ENCODE peak calls at places on chromosomes 12 and 14, in nine cellular contexts. H is astrocyte of the cerebellum, E is NCI-H146, D is KG1, S is SHP77, X is C1 segment of cervical spinal cord, J is HFFc6, Z is fibroblast of lung, U is ELR. K is an unnamed sample.

GRCh38 chr12:120292661-120293531 is at the start of gene RNU4-1:
- DNase-seq in H (peak; percentile 93), E (peak; percentile 96), D (peak; percentile 88), S (peak; percentile 97), X (peak; percentile 72), J (peak; percentile 98), Z (peak; percentile 96), U (peak; percentile 99), K (peak; percentile 77)

GRCh38 chr12:1287446-1287975 is 296.5 kb downstream of the ERC1 start:
- DNase-seq in H (no peak), E (no peak), D (no peak), S (no peak), X (no peak), J (no peak), Z (no peak), U (no peak), K (no peak)

GRCh38 chr14:69263364-69263763 is 3.4 kb downstream of the GALNT16 start:
- DNase-seq in H (peak; percentile 81), E (no peak), D (no peak), S (no peak), X (peak; percentile 61), J (peak; percentile 83), Z (peak; percentile 92), U (peak; percentile 93), K (peak; percentile 59)

GRCh38 chr14:29236848-29237247 is 470.3 kb downstream of the FOXG1 start:
- DNase-seq in H (peak; percentile 59), E (no peak), D (no peak), S (no peak), X (no peak), J (peak; percentile 86), Z (peak; percentile 89), U (peak; percentile 99), K (no peak)

GRCh38 chr14:74945852-74946658 is 9.3 kb downstream of the PGF start:
- DNase-seq in H (no peak), E (peak; percentile 52), D (peak; percentile 32), S (peak; percentile 50), X (peak; percentile 74), J (peak; percentile 39), Z (peak; percentile 39), U (peak; percentile 81), K (peak; percentile 54)

GRCh38 chr12:67099858-67100257 is 169.3 kb upstream of the CAND1 start:
- DNase-seq in H (no peak), E (no peak), D (no peak), S (no peak), X (no peak), J (no peak), Z (no peak), U (no peak), K (no peak)

GRCh38 chr14:75476274-75476995 is 45.8 kb upstream of the BATF start:
- DNase-seq in H (no peak), E (peak; percentile 39), D (no peak), S (peak; percentile 53), X (no peak), J (no peak), Z (peak; percentile 6), U (no peak), K (no peak)

GRCh38 chr12:104741072-104741471 is 217.0 kb downstream of the SLC41A2 start:
- DNase-seq in H (no peak), E (no peak), D (no peak), S (no peak), X (no peak), J (no peak), Z (no peak), U (no peak), K (no peak)

GRCh38 chr14:54738009-54738408 is 164.6 kb downstream of the GCH1 start:
- DNase-seq in H (no peak), E (no peak), D (no peak), S (no peak), X (peak; percentile 15), J (no peak), Z (no peak), U (no peak), K (no peak)

GRCh38 chr12:106918746-106919145 is 37.0 kb upstream of the TMEM263 start:
- DNase-seq in H (peak; percentile 12), E (peak; percentile 59), D (no peak), S (peak; percentile 80), X (no peak), J (no peak), Z (no peak), U (peak; percentile 36), K (no peak)

GRCh38 chr12:76820888-76821482 is 57.1 kb downstream of the ZDHHC17 start:
- DNase-seq in H (peak; percentile 9), E (peak; percentile 35), D (no peak), S (peak; percentile 23), X (no peak), J (peak; percentile 26), Z (peak; percentile 40), U (peak; percentile 61), K (peak; percentile 6)

GRCh38 chr12:72273851-72274284 is 1.7 kb downstream of the TRHDE start:
- DNase-seq in H (no peak), E (no peak), D (no peak), S (no peak), X (no peak), J (no peak), Z (no peak), U (peak; percentile 57), K (no peak)

GRCh38 chr12:3405821-3406220 is 85.2 kb upstream of the PRMT8 start:
- DNase-seq in H (no peak), E (no peak), D (no peak), S (no peak), X (no peak), J (no peak), Z (no peak), U (no peak), K (no peak)

GRCh38 chr14:61524211-61524806 is 171.0 kb upstream of the HIF1A start:
- DNase-seq in H (no peak), E (peak; percentile 15), D (no peak), S (peak; percentile 25), X (no peak), J (peak; percentile 77), Z (peak; percentile 89), U (peak; percentile 84), K (no peak)

GRCh38 chr12:27014859-27015729 is 910 bp upstream of the TM7SF3 start:
- DNase-seq in H (no peak), E (peak; percentile 30), D (no peak), S (peak; percentile 50), X (no peak), J (no peak), Z (no peak), U (no peak), K (no peak)

GRCh38 chr12:125683748-125684381 is 618.6 kb downstream of the AACS start:
- DNase-seq in H (no peak), E (peak; percentile 66), D (no peak), S (no peak), X (peak; percentile 29), J (no peak), Z (no peak), U (no peak), K (no peak)

GRCh38 chr14:72454388-72454787 is 439.5 kb downstream of the DPF3 start:
- DNase-seq in H (no peak), E (no peak), D (no peak), S (no peak), X (no peak), J (no peak), Z (no peak), U (no peak), K (no peak)

GRCh38 chr14:23121401-23121800 is 2.3 kb upstream of the CEBPE start:
- DNase-seq in H (peak; percentile 41), E (no peak), D (no peak), S (no peak), X (no peak), J (peak; percentile 12), Z (peak; percentile 82), U (peak; percentile 52), K (no peak)

GRCh38 chr12:62817556-62818271 is 117.2 kb downstream of the PPM1H start:
- DNase-seq in H (peak; percentile 88), E (peak; percentile 18), D (no peak), S (no peak), X (peak; percentile 53), J (no peak), Z (peak; percentile 87), U (no peak), K (peak; percentile 92)

GRCh38 chr12:24820872-24821271 is 128.0 kb downstream of the BCAT1 start:
- DNase-seq in H (peak; percentile 26), E (no peak), D (no peak), S (no peak), X (no peak), J (peak; percentile 5), Z (peak; percentile 90), U (peak; percentile 66), K (no peak)

GRCh38 chr12:121033625-121034349 is 5.3 kb downstream of the OASL start:
- DNase-seq in H (no peak), E (no peak), D (no peak), S (no peak), X (no peak), J (peak; percentile 46), Z (peak; percentile 51), U (peak; percentile 91), K (no peak)